ENCODE peak calls at places on chromosomes 5 and 9, in six cellular contexts. H is Panc1, I is Peyer's patch, D is ovary, R is cardiac fibroblast, O is dorsolateral prefrontal cortex. L is an unnamed sample.

GRCh38 chr9:124182741-124183140 is 75.0 kb upstream of the NEK6 start:
- DNase-seq in I (no peak), H (no peak), O (no peak), R (no peak), D (no peak), L (no peak)

GRCh38 chr5:149166128-149166527 is 24.8 kb downstream of the ABLIM3 start:
- DNase-seq in D (no peak), I (no peak), R (peak), O (no peak), H (no peak), L (no peak)

GRCh38 chr9:95171596-95171995 is 145.9 kb downstream of the FANCC start:
- DNase-seq in O (no peak), R (peak), H (no peak), I (no peak), D (no peak), L (no peak)

GRCh38 chr5:158700231-158700996 is 399.3 kb downstream of the EBF1 start:
- DNase-seq in D (no peak), I (no peak), R (peak), H (no peak), O (no peak), L (no peak)

GRCh38 chr9:107276966-107277710 is 5.9 kb upstream of the RAD23B start:
- DNase-seq in O (no peak), I (no peak), R (peak), D (no peak), H (no peak), L (no peak)

GRCh38 chr5:10935536-10935935 is 174.5 kb upstream of the DAP start:
- DNase-seq in H (no peak), O (no peak), I (no peak), R (no peak), D (no peak), L (no peak)

GRCh38 chr9:14275331-14275730 is 38.6 kb downstream of the NFIB start:
- DNase-seq in R (peak), H (no peak), I (no peak), O (no peak), D (no peak), L (no peak)

GRCh38 chr5:443239-444151 is 519 bp downstream of the EXOC3 start:
- DNase-seq in D (no peak), R (no peak), I (peak), H (no peak), O (no peak), L (peak)

GRCh38 chr9:70510157-70510770 is 95.8 kb upstream of the KLF9 start:
- DNase-seq in I (peak), D (no peak), R (peak), O (no peak), H (no peak), L (peak)

GRCh38 chr9:85994191-85994590 is 53.2 kb downstream of the NAA35 start:
- DNase-seq in H (no peak), I (no peak), D (no peak), R (no peak), O (no peak), L (no peak)

GRCh38 chr5:72296251-72296650 is 23.8 kb downstream of the MRPS27 start:
- DNase-seq in H (no peak), R (no peak), O (no peak), I (no peak), D (no peak), L (no peak)

GRCh38 chr5:45532826-45533624 is 163.2 kb downstream of the HCN1 start:
- DNase-seq in H (no peak), O (no peak), I (no peak), D (no peak), R (no peak), L (no peak)

GRCh38 chr5:135033026-135033861 is 784 bp downstream of the PITX1 start:
- DNase-seq in R (peak), H (no peak), I (no peak), D (no peak), O (no peak), L (no peak)

GRCh38 chr5:153043876-153044275 is 446.6 kb upstream of the GRIA1 start:
- DNase-seq in D (no peak), H (no peak), R (no peak), O (no peak), I (no peak), L (no peak)

GRCh38 chr5:33969572-33970452 is 14.7 kb downstream of the SLC45A2 start:
- DNase-seq in H (peak), I (no peak), O (no peak), D (no peak), R (peak), L (no peak)

DNA sequence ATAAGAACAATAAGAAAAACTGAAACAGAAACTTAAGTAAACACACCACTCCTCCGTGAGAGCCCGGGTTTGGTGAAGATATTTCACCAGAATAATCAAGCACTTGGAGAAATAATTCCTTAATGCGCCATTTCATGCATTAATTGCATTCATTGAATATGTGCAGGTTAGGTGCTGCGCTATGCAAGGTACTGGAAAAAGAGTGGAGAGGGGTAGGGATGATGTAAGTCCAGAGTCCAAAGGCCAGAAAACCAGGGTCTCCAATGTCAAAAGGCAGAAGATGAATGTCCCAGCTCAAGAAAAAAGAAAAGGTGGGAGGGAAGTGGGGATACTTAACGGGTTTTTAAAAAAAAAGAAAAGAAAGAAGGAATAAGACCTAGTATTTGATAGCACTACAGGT is 669 bp upstream of the ZFP37 start:
- DNase-seq in D (no peak), O (no peak), I (no peak), R (no peak), H (no peak), L (no peak)
- H3K4me3 ChIP-seq in D (peak), O (peak), I (peak), R (peak), H (peak), L (peak)

GRCh38 chr5:102554092-102554491 is 55.3 kb upstream of the SLCO6A1 start:
- DNase-seq in O (no peak), R (no peak), H (no peak), D (no peak), I (no peak), L (no peak)

DNA sequence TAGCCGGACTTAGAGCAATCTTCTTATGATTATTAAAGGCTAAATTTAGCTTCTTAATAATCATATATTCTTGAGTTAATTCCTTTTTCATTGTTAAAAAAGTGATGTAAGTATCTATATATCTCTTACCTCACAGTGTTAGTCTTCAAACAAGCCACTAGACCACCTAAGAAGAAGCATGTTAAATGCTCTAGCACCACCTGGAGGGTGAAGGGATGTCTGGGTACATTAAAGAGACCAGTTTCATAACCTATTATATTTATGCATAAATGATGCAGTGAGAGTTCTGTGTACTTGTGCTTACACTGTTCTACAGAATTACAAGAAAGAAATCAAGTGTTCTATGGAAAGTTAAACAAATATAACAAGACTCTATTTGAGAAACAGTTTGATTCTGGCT is 55.9 kb upstream of the SLCO6A1 start:
- DNase-seq in D (no peak), I (no peak), R (peak), H (no peak), O (no peak), L (no peak)
- TF ChIP-seq CTCF in D (no peak), I (no peak), R (peak), H (no peak), O (peak), L (no peak)

DNA sequence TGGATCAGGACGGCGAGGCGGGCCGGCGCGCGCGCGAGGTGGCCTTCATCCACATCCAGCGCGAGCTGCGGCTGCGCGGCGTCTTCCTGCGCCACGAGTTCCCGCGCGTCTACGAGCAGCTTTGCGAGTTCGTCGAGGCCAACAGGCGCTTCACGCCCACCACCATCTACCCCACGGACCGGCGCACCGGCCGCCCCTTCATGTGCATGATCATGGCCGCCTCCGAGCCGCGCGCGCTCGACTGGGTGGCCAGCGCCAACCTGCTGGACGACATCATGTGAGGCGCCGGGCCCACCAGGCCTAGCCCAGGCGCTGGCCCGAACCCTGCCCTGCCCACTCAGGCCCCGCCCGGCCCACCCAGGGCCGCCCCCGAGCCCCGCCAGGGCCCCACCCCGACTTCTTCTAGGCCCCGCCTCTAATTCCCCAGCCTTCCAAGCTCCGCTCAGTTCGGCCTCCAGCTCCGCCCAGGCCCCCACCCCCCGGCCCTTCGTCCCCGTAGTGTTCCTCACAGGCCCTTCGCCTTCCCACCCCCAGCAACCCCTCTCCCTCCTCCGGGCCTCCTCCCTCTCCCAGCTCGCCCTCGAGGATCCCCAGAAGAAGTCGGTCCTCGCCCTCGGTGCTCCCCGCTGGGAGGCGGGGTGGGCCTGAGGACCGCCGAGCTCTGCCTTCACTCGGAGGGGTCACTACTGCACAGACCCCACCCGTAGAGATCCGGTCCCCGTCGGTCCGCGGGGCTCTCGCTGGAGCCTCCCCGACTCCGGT is 2.0 kb upstream of the PHPT1 start:
- DNase-seq in D (no peak), I (peak), O (no peak), R (peak), H (no peak), L (peak)
- H3K4me3 ChIP-seq in D (peak), I (peak), O (no peak), R (peak), H (peak), L (peak)

GRCh38 chr5:107108111-107108510 is 562.6 kb downstream of the EFNA5 start:
- DNase-seq in D (no peak), H (no peak), R (no peak), O (no peak), I (no peak), L (no peak)

GRCh38 chr5:107103522-107103921 is 567.2 kb downstream of the EFNA5 start:
- DNase-seq in H (no peak), R (no peak), D (no peak), I (no peak), O (no peak), L (no peak)

GRCh38 chr5:107104040-107104773 is 566.5 kb downstream of the EFNA5 start:
- DNase-seq in O (no peak), R (no peak), H (no peak), D (no peak), I (no peak), L (no peak)

GRCh38 chr5:107100121-107100520 is 570.6 kb downstream of the EFNA5 start:
- DNase-seq in O (no peak), R (no peak), H (no peak), D (no peak), I (no peak), L (no peak)

GRCh38 chr5:107104774-107105050 is 566.0 kb downstream of the EFNA5 start:
- DNase-seq in H (peak), R (peak), I (no peak), O (no peak), D (no peak), L (no peak)
- TF ChIP-seq CTCF in H (peak), R (no peak), I (no peak), O (no peak), D (no peak), L (no peak)

GRCh38 chr9:92666912-92667532 is 2.9 kb downstream of the IPPK start:
- DNase-seq in O (no peak), I (peak), D (no peak), R (no peak), H (no peak), L (no peak)
- H3K4me3 ChIP-seq in O (no peak), I (no peak), D (no peak), R (no peak), H (no peak), L (no peak)

DNA sequence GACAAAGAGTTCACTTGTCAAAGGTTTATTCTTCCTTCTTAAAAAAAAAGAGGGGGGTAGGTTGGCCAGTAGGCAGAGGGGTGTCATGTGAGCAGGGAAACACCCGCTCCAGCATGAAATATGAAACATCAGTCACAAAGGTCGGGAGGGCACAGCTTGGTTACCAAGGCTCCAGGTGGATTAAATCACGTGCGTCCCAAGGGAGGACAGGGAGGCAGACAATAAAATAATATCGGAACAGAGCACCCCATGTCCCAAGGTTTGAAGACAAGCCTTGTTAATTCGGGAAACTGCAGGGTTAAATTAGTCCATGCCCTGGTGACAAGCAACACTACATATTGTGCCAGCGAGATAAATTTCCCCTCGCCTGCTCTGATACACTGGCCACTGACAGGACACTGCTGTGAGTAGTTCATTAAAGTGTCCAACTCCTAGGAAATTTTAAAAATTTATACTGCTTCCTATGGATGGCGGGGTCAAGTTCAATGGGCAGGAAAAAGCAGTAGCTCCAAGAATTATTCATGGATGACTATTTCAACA is 401.3 kb downstream of the IRX1 start:
- DNase-seq in I (no peak), O (no peak), R (no peak), D (no peak), H (no peak), L (no peak)
- TF ChIP-seq CTCF in I (no peak), O (no peak), R (no peak), D (no peak), H (no peak), L (no peak)

GRCh38 chr5:30209752-30210151 is 983.7 kb upstream of the CDH6 start:
- DNase-seq in I (no peak), D (no peak), H (no peak), O (no peak), R (no peak), L (no peak)
- H3K4me3 ChIP-seq in I (no peak), D (no peak), H (no peak), O (no peak), R (no peak), L (no peak)

GRCh38 chr9:137304383-137305059 is 2.5 kb upstream of the NRARP start:
- DNase-seq in R (no peak), D (peak), O (no peak), I (peak), H (no peak), L (no peak)
- TF ChIP-seq CTCF in R (peak), D (no peak), O (no peak), I (no peak), H (peak), L (no peak)